ENCODE peak calls at places on chromosomes 6 and 20, in seven cellular contexts. T, P, K, Y, X, S and A are unnamed samples. For H3K4me1, the result is how much of the 10 kb centered on the place peaks cover.

GRCh38 chr6:55496201-55496600 is 82.8 kb downstream of the HMGCLL1 start:
- DNase-seq in T (no peak), P (no peak), K (no peak), Y (no peak), X (no peak), S (no peak), A (no peak)

GRCh38 chr6:143176090-143177021 is 115.7 kb downstream of the AIG1 start:
- DNase-seq in T (no peak), P (peak), K (no peak), Y (no peak), X (no peak), S (no peak), A (no peak)

GRCh38 chr6:3726421-3726820 is 25.1 kb downstream of the PXDC1 start:
- DNase-seq in T (peak), P (no peak), K (no peak), Y (no peak), X (no peak), S (no peak), A (no peak)

GRCh38 chr20:5781798-5782750 is 31.9 kb downstream of the SHLD1 start:
- DNase-seq in T (no peak), P (no peak), K (peak), Y (no peak), X (no peak), S (no peak), A (no peak)

GRCh38 chr6:33599413-33599911 is 19.4 kb upstream of the BAK1 start:
- DNase-seq in T (no peak), P (peak), K (no peak), Y (no peak), X (no peak), S (no peak), A (no peak)

GRCh38 chr6:37506479-37506878 is 6.8 kb upstream of the CCDC167 start:
- DNase-seq in T (no peak), P (no peak), K (no peak), Y (no peak), X (no peak), S (no peak), A (no peak)

GRCh38 chr20:35792740-35793139 is 20.9 kb downstream of the PHF20 start:
- DNase-seq in T (no peak), P (no peak), K (no peak), Y (no peak), X (no peak), S (no peak), A (no peak)

GRCh38 chr20:57321142-57321541 is 8.5 kb upstream of the SPO11 start:
- DNase-seq in T (no peak), P (no peak), K (no peak), Y (no peak), X (no peak), S (no peak), A (no peak)

GRCh38 chr6:98579089-98579488 is 255.3 kb upstream of the POU3F2 start:
- DNase-seq in T (no peak), P (no peak), K (no peak), Y (no peak), X (no peak), S (no peak), A (no peak)

GRCh38 chr20:58984691-58985090 is 3.6 kb downstream of the NELFCD start:
- DNase-seq in T (no peak), P (no peak), K (no peak), Y (peak), X (no peak), S (no peak), A (no peak)

GRCh38 chr6:42113929-42114636 is 28.3 kb downstream of the C6orf132 start:
- DNase-seq in T (no peak), P (peak), K (peak), Y (no peak), X (no peak), S (no peak), A (no peak)

GRCh38 chr20:37408202-37408929 is 62.4 kb downstream of the SRC start:
- DNase-seq in T (peak), P (no peak), K (no peak), Y (no peak), X (no peak), S (no peak), A (no peak)

GRCh38 chr6:143188292-143188691 is 127.6 kb downstream of the AIG1 start:
- DNase-seq in T (no peak), P (no peak), K (no peak), Y (no peak), X (no peak), S (no peak), A (no peak)

GRCh38 chr20:34111057-34111711 is 859 bp downstream of the EIF2S2 start:
- DNase-seq in T (no peak), P (peak), K (peak), Y (no peak), X (peak), S (peak), A (no peak)

GRCh38 chr20:39190666-39191570 is 228.8 kb downstream of the DHX35 start:
- DNase-seq in T (no peak), P (peak), K (peak), Y (no peak), X (no peak), S (no peak), A (no peak)

GRCh38 chr20:5652626-5653573 is 97.3 kb upstream of the SHLD1 start:
- DNase-seq in T (no peak), P (peak), K (peak), Y (no peak), X (no peak), S (no peak), A (no peak)

GRCh38 chr20:9958693-9959092 is 76.1 kb upstream of the ANKEF1 start:
- DNase-seq in T (no peak), P (no peak), K (no peak), Y (no peak), X (no peak), S (no peak), A (no peak)

GRCh38 chr20:49344975-49345374 is 67.1 kb upstream of the ZNFX1 start:
- DNase-seq in T (no peak), P (peak), K (peak), Y (peak), X (peak), S (no peak), A (peak)

GRCh38 chr20:53570446-53571276 is 23.0 kb downstream of the ZNF217 start:
- DNase-seq in T (no peak), P (no peak), K (no peak), Y (peak), X (no peak), S (no peak), A (peak)

GRCh38 chr20:2599265-2600060 is 53.0 kb upstream of the NOP56 start:
- DNase-seq in T (no peak), P (no peak), K (no peak), Y (no peak), X (no peak), S (no peak), A (no peak)

GRCh38 chr6:112247275-112247674 is 7.1 kb downstream of the LAMA4 start:
- DNase-seq in T (no peak), P (no peak), K (no peak), Y (no peak), X (no peak), S (no peak), A (no peak)

GRCh38 chr6:112245511-112246203 is 8.7 kb downstream of the LAMA4 start:
- DNase-seq in T (no peak), P (peak), K (no peak), Y (no peak), X (peak), S (no peak), A (no peak)

GRCh38 chr6:112251170-112251945 is 3.0 kb downstream of the LAMA4 start:
- DNase-seq in T (no peak), P (peak), K (no peak), Y (no peak), X (peak), S (no peak), A (no peak)

GRCh38 chr6:112252571-112253504 is 1.5 kb downstream of the LAMA4 start:
- DNase-seq in T (no peak), P (peak), K (no peak), Y (no peak), X (peak), S (no peak), A (no peak)

GRCh38 chr6:112249489-112249888 is 4.9 kb downstream of the LAMA4 start:
- DNase-seq in T (no peak), P (peak), K (no peak), Y (no peak), X (peak), S (no peak), A (no peak)
- H3K4me1 ChIP-seq in T (half or more), P (under half), K (under half), Y (under half), X (half or more), S (under half), A (half or more)

DNA sequence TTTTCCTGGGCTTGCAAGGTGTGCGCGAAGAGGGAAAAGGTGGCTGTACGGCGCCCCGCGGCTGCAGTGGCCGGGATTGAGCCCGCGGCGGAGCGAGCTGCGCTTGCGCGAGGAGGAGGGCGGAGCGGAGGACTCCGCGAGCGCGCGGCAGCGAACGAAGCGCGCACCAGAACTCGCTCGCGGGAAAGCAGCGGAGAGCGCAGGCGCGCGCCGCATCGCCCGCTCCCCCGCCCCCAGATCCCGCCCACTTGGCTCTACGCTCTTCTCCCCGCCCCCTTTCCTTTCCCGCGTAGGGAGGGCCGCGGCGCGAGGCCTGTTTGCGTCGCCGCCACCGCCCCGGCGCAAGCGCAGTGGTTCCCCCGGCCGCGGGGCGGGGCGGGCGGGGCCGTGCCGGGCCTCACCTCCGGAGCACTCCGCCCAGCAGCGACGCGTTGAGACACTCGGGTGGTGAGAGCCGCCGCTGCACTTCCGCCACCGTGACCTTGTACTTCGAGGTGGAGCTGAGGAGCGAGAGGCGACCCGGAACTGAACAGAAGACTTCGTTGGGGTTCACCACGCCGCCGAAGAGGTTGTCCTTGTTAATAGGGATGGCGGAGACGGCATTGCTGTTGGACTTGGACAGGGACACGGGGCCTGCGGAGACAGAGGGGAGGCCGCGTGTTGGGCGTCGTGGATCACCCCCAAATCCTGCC is 10.6 kb downstream of the TFAP2A start:
- DNase-seq in T (peak), P (peak), K (peak), Y (peak), X (peak), S (peak), A (peak)
- TF ChIP-seq POLR2A in T (no peak), P (peak), K (peak), Y (peak), X (no peak), S (no peak), A (no peak)

DNA sequence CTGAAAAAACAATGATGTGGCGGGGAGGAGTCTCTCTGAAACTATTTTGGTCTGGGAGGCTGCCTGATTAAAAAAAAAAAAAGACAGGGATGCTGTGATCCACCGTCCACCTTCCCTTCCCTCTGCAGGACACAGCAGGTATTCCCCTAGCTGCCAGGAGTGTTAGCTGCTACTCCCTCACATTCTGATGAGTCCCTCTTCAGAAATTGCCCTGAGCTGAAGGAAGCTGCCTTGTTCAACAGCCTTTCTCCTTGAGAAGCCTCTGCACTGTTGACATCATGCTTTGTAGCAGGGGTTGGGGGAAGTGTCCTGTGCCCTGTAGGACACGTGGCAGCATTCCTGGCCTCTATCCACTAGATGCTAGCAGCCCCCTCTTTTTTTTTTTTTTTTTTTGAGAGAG is 71.7 kb upstream of the ZMYND8 start:
- DNase-seq in T (no peak), P (no peak), K (no peak), Y (no peak), X (no peak), S (no peak), A (no peak)
- TF ChIP-seq CTCF in T (no peak), P (no peak), K (no peak), Y (no peak), X (no peak), S (no peak), A (no peak)

DNA sequence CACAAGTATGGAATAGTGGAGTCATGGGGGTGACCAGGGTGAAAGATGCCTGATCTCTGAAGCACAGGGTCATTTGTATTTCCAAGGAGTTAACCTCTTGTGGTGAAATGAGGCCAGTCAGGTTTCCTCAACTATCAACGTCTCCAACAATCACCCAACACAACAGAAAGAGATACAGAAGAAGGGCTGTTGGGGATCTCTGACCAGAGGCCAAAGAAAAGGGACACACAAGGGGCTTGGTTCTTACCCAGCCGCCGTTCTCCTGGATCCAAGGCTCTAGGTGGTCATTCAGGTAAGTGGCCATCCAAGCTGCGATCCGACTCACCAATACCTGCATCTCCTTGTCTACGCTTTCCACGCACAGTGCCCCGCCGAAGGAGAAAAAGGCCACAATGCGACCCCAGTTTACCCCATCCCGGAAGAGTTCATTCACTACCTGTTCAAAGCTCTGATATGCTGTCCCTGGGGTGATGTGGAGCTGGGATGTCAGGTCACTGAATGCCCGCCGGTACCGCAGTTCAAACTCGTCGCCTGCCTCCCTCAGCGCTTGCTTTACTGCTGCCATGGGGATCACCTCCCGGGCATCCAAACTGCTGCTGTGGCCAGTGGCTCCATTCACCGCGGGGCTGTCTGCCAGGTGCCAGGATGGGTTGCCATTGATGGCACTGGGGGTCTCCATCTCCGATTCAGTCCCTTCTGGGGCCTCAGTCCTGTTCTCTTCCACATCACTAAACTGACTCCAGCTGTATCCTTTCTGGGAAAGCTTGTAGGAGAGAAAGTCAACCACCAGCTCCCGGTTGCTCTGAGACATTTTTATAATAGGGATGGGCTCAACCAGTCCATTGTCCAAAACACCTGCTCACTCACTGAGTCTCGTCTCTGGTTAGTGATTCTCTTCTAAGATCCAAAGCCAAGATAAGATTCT is 998 bp downstream of the BCL2L1 start:
- DNase-seq in T (peak), P (no peak), K (no peak), Y (no peak), X (peak), S (no peak), A (no peak)
- H3K4me1 ChIP-seq in T (half or more), P (under half), K (under half), Y (under half), X (under half), S (under half), A (under half)

GRCh38 chr20:62182469-62183425 is at the start of gene MTG2:
- DNase-seq in T (peak), P (peak), K (peak), Y (peak), X (peak), S (peak), A (peak)
- TF ChIP-seq POLR2A in T (no peak), P (peak), K (peak), Y (peak), X (peak), S (peak), A (peak)

DNA sequence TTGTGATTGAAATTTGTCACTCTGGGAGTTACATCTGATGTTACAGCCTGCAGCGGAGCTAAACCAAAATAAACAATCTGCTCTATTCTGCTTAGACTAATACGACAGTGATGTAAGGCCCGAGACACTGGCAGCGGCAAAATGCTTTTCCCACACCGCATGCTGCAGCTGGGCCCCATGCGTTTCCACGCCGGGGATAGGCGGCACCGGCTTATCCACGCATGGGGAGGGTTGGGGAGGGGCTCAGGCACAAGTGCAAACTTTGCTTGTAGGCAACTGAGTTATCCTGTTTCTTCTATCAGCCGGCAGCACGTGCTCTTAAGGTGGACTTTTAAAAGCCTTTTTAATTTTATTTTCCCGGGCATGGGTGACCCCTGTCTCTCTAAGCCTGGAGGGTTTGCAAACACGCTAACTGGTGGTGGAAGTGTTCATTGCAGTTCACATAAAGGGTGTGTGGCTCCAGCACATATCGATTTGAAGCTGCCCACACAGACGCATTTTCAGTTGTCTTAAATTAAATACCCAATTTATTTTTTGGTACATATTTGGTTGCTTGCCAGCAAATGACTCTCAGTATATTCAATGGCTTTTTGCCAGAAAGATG is 561.7 kb upstream of the AGPAT4 start:
- DNase-seq in T (no peak), P (no peak), K (no peak), Y (no peak), X (no peak), S (no peak), A (peak)
- TF ChIP-seq CTCF in T (no peak), P (no peak), K (no peak), Y (no peak), X (no peak), S (no peak), A (no peak)